ENCODE peak calls at places on chromosomes 12 and 14, in eight cellular contexts. K, L, O, I, F, W, J and C are unnamed samples.

GRCh38 chr12:14256139-14256538 is 109.3 kb upstream of the ATF7IP start:
- DNase-seq in K (no peak), L (no peak), O (peak), I (no peak), F (no peak), W (no peak), J (peak), C (no peak)

GRCh38 chr12:131087302-131087818 is 133.7 kb downstream of the ADGRD1 start:
- DNase-seq in K (peak), L (peak), O (no peak), I (no peak), F (no peak), W (no peak), J (no peak), C (peak)

GRCh38 chr12:111942557-111942956 is 70.4 kb downstream of the TMEM116 start:
- DNase-seq in K (no peak), L (no peak), O (peak), I (no peak), F (no peak), W (no peak), J (peak), C (no peak)

GRCh38 chr12:124481257-124481750 is 86.1 kb downstream of the NCOR2 start:
- DNase-seq in K (no peak), L (no peak), O (no peak), I (no peak), F (no peak), W (no peak), J (no peak), C (no peak)

GRCh38 chr14:36874396-36875138 is 212.9 kb downstream of the PAX9 start:
- DNase-seq in K (no peak), L (no peak), O (no peak), I (no peak), F (no peak), W (no peak), J (no peak), C (no peak)

GRCh38 chr14:92960706-92961566 is 38.0 kb downstream of the CHGA start:
- DNase-seq in K (no peak), L (no peak), O (peak), I (no peak), F (no peak), W (no peak), J (peak), C (no peak)

GRCh38 chr12:8847435-8847834 is 25.0 kb downstream of the A2ML1 start:
- DNase-seq in K (no peak), L (no peak), O (no peak), I (no peak), F (no peak), W (no peak), J (no peak), C (no peak)

GRCh38 chr12:3959799-3960560 is 86.8 kb upstream of the PARP11 start:
- DNase-seq in K (no peak), L (no peak), O (no peak), I (no peak), F (no peak), W (no peak), J (no peak), C (no peak)

GRCh38 chr12:18146375-18146774 is 56.4 kb upstream of the RERGL start:
- DNase-seq in K (no peak), L (no peak), O (peak), I (no peak), F (no peak), W (no peak), J (peak), C (no peak)

GRCh38 chr14:98370352-98370751 is 901.6 kb downstream of the BCL11B start:
- DNase-seq in K (no peak), L (no peak), O (no peak), I (no peak), F (no peak), W (no peak), J (no peak), C (no peak)

GRCh38 chr14:42057176-42057575 is 450.5 kb downstream of the LRFN5 start:
- DNase-seq in K (no peak), L (no peak), O (peak), I (no peak), F (no peak), W (no peak), J (peak), C (no peak)

GRCh38 chr12:56461235-56462159 is 6.9 kb upstream of the SPRYD4 start:
- DNase-seq in K (no peak), L (no peak), O (peak), I (no peak), F (no peak), W (no peak), J (peak), C (no peak)

GRCh38 chr14:100012478-100012925 is 52.7 kb upstream of the EVL start:
- DNase-seq in K (no peak), L (no peak), O (peak), I (no peak), F (no peak), W (no peak), J (peak), C (no peak)

GRCh38 chr12:50074936-50075807 is 10.0 kb upstream of the SMARCD1 start:
- DNase-seq in K (peak), L (peak), O (peak), I (no peak), F (peak), W (peak), J (peak), C (peak)

GRCh38 chr12:52146822-52147366 is 44.9 kb downstream of the KRT80 start:
- DNase-seq in K (no peak), L (no peak), O (no peak), I (no peak), F (no peak), W (no peak), J (no peak), C (no peak)

GRCh38 chr14:87046960-87047359 is 946.0 kb downstream of the GALC start:
- DNase-seq in K (no peak), L (no peak), O (no peak), I (no peak), F (no peak), W (no peak), J (no peak), C (no peak)

GRCh38 chr12:123767613-123768012 is 5.5 kb downstream of the DNAH10 start:
- DNase-seq in K (no peak), L (no peak), O (no peak), I (no peak), F (no peak), W (no peak), J (no peak), C (no peak)

GRCh38 chr12:78914859-78915331 is 50.3 kb downstream of the SYT1 start:
- DNase-seq in K (no peak), L (no peak), O (no peak), I (no peak), F (no peak), W (no peak), J (no peak), C (peak)

GRCh38 chr14:99946652-99947489 is 118.4 kb upstream of the EVL start:
- DNase-seq in K (peak), L (peak), O (no peak), I (no peak), F (peak), W (peak), J (no peak), C (peak)

GRCh38 chr12:46472893-46473633 is 100.5 kb upstream of the SLC38A2 start:
- DNase-seq in K (no peak), L (peak), O (peak), I (no peak), F (no peak), W (no peak), J (peak), C (no peak)

GRCh38 chr14:103408491-103409155 is 23.4 kb downstream of the MARK3 start:
- DNase-seq in K (no peak), L (peak), O (no peak), I (peak), F (peak), W (no peak), J (peak), C (no peak)

GRCh38 chr12:6053541-6053940 is 70.9 kb downstream of the VWF start:
- DNase-seq in K (no peak), L (no peak), O (no peak), I (no peak), F (no peak), W (no peak), J (peak), C (peak)

GRCh38 chr14:104510794-104511611 is 68.6 kb upstream of the C14orf180 start:
- DNase-seq in K (no peak), L (no peak), O (no peak), I (peak), F (peak), W (peak), J (no peak), C (no peak)

GRCh38 chr12:58916891-58917570 is 3.3 kb downstream of the LRIG3 start:
- DNase-seq in K (no peak), L (no peak), O (peak), I (no peak), F (no peak), W (no peak), J (peak), C (no peak)

GRCh38 chr12:90959538-90960139 is 4.7 kb upstream of the CCER1 start:
- DNase-seq in K (no peak), L (peak), O (peak), I (no peak), F (peak), W (peak), J (peak), C (peak)

GRCh38 chr12:20044836-20045235 is 323.5 kb upstream of the PDE3A start:
- DNase-seq in K (no peak), L (no peak), O (peak), I (no peak), F (no peak), W (no peak), J (peak), C (no peak)

GRCh38 chr14:34571771-34572170 is 32.3 kb upstream of the EAPP start:
- DNase-seq in K (no peak), L (no peak), O (no peak), I (no peak), F (no peak), W (no peak), J (no peak), C (no peak)

GRCh38 chr14:95683793-95684192 is 2.4 kb upstream of the TCL1B start:
- DNase-seq in K (no peak), L (no peak), O (peak), I (no peak), F (no peak), W (no peak), J (no peak), C (peak)

GRCh38 chr12:96240656-96241055 is 46.5 kb downstream of the ELK3 start:
- DNase-seq in K (no peak), L (no peak), O (peak), I (no peak), F (no peak), W (no peak), J (no peak), C (no peak)

GRCh38 chr14:85978851-85979250 is 448.9 kb downstream of the FLRT2 start:
- DNase-seq in K (no peak), L (no peak), O (no peak), I (no peak), F (no peak), W (no peak), J (no peak), C (no peak)

GRCh38 chr14:60724080-60724618 is at the start of gene SIX4:
- DNase-seq in K (peak), L (peak), O (peak), I (peak), F (peak), W (peak), J (peak), C (peak)

GRCh38 chr12:15011162-15011561 is 38.3 kb downstream of the PDE6H start:
- DNase-seq in K (no peak), L (no peak), O (peak), I (no peak), F (no peak), W (no peak), J (no peak), C (no peak)

GRCh38 chr12:13661005-13661887 is 320.2 kb downstream of the GRIN2B start:
- DNase-seq in K (peak), L (peak), O (peak), I (peak), F (peak), W (peak), J (peak), C (peak)

GRCh38 chr14:67673451-67673850 is 981 bp downstream of the VTI1B start:
- DNase-seq in K (no peak), L (no peak), O (peak), I (no peak), F (no peak), W (no peak), J (no peak), C (no peak)

GRCh38 chr12:46664771-46665287 is 161.0 kb downstream of the SLC38A4 start:
- DNase-seq in K (no peak), L (no peak), O (peak), I (no peak), F (no peak), W (no peak), J (peak), C (no peak)

GRCh38 chr14:69763761-69764510 is 3.0 kb upstream of the SRSF5 start:
- DNase-seq in K (no peak), L (no peak), O (peak), I (no peak), F (no peak), W (no peak), J (peak), C (no peak)